ENCODE peak calls at places on chromosome 11, in six cellular contexts. L is AG20443; N is pons; D is T1000; Y is psoas muscle; G is stimulated activated naive CD4-positive, alpha-beta T cell. E is an unnamed sample.
A peak's percentile ranks its signal among the peaks of the same experiment; 100 is the strongest.

GRCh38 chr11:13160745-13161144 is 116.8 kb upstream of the BMAL1 start:
- DNase-seq in L (no peak), N (no peak), D (no peak), Y (no peak), G (no peak), E (no peak)

GRCh38 chr11:33214187-33214586 is 43.0 kb upstream of the HIPK3 start:
- DNase-seq in L (peak; percentile 32), N (no peak), D (no peak), Y (no peak), G (no peak), E (no peak)

GRCh38 chr11:110896358-110896757 is 184.1 kb upstream of the ARHGAP20 start:
- DNase-seq in L (peak; percentile 76), N (no peak), D (no peak), Y (no peak), G (no peak), E (peak; percentile 77)

GRCh38 chr11:46277313-46277622 is 194 bp upstream of the CREB3L1 start:
- DNase-seq in L (peak; percentile 86), N (no peak), D (no peak), Y (no peak), G (no peak), E (peak; percentile 82)

GRCh38 chr11:99068832-99069231 is 48.1 kb downstream of the CNTN5 start:
- DNase-seq in L (no peak), N (no peak), D (no peak), Y (no peak), G (no peak), E (no peak)

GRCh38 chr11:3148990-3149851 is 15.9 kb downstream of the OSBPL5 start:
- DNase-seq in L (no peak), N (no peak), D (no peak), Y (no peak), G (no peak), E (no peak)

GRCh38 chr11:121328213-121328966 is 35.8 kb downstream of the SC5D start:
- DNase-seq in L (no peak), N (no peak), D (no peak), Y (no peak), G (peak; percentile 68), E (no peak)

GRCh38 chr11:132866783-132867545 is 665.3 kb downstream of the OPCML start:
- DNase-seq in L (peak; percentile 39), N (no peak), D (no peak), Y (no peak), G (no peak), E (no peak)

GRCh38 chr11:131530411-131530810 is 160.0 kb downstream of the NTM start:
- DNase-seq in L (no peak), N (peak; percentile 96), D (no peak), Y (no peak), G (no peak), E (no peak)

GRCh38 chr11:75384438-75385080 is 14.8 kb upstream of the RPS3 start:
- DNase-seq in L (peak; percentile 90), N (peak; percentile 74), D (peak; percentile 60), Y (peak; percentile 75), G (peak; percentile 79), E (peak; percentile 69)

GRCh38 chr11:44709281-44709562 is 17.5 kb upstream of the TSPAN18 start:
- DNase-seq in L (no peak), N (no peak), D (no peak), Y (no peak), G (no peak), E (peak; percentile 32)

GRCh38 chr11:10505278-10506012 is 35.5 kb downstream of the RNF141 start:
- DNase-seq in L (no peak), N (no peak), D (no peak), Y (no peak), G (no peak), E (no peak)

GRCh38 chr11:117498791-117499190 is 171.1 kb downstream of the CEP164 start:
- DNase-seq in L (no peak), N (no peak), D (no peak), Y (no peak), G (no peak), E (no peak)

GRCh38 chr11:64298966-64299846 is 952 bp upstream of the CATSPERZ start:
- DNase-seq in L (peak; percentile 68), N (no peak), D (no peak), Y (peak; percentile 73), G (no peak), E (peak; percentile 24)

GRCh38 chr11:127864861-127865260 is 722.5 kb downstream of the ETS1 start:
- DNase-seq in L (no peak), N (no peak), D (no peak), Y (no peak), G (no peak), E (no peak)

GRCh38 chr11:120714448-120714847 is 202.9 kb downstream of the GRIK4 start:
- DNase-seq in L (no peak), N (no peak), D (no peak), Y (no peak), G (no peak), E (peak; percentile 16)

GRCh38 chr11:9206496-9206895 is 58.7 kb downstream of the DENND5A start:
- DNase-seq in L (peak; percentile 67), N (no peak), D (no peak), Y (no peak), G (no peak), E (peak; percentile 65)

GRCh38 chr11:2213384-2213842 is 41.8 kb upstream of the TH start:
- DNase-seq in L (no peak), N (peak; percentile 20), D (no peak), Y (peak; percentile 15), G (peak; percentile 14), E (no peak)

GRCh38 chr11:95296165-95296564 is 65.2 kb upstream of the SESN3 start:
- DNase-seq in L (no peak), N (peak; percentile 31), D (no peak), Y (no peak), G (no peak), E (no peak)

GRCh38 chr11:13183094-13183825 is 94.3 kb upstream of the BMAL1 start:
- DNase-seq in L (peak; percentile 53), N (peak; percentile 58), D (no peak), Y (no peak), G (peak; percentile 0), E (peak; percentile 54)

GRCh38 chr11:13784848-13785247 is 116.4 kb downstream of the FAR1 start:
- DNase-seq in L (no peak), N (peak; percentile 50), D (no peak), Y (no peak), G (no peak), E (no peak)

GRCh38 chr11:111729441-111729840 is 36.7 kb downstream of the PPP2R1B start:
- DNase-seq in L (no peak), N (peak; percentile 70), D (no peak), Y (no peak), G (no peak), E (no peak)

GRCh38 chr11:32318071-32318815 is 117.1 kb downstream of the WT1 start:
- DNase-seq in L (no peak), N (no peak), D (no peak), Y (no peak), G (no peak), E (no peak)

GRCh38 chr11:121351089-121351488 is 58.5 kb downstream of the SC5D start:
- DNase-seq in L (no peak), N (no peak), D (no peak), Y (no peak), G (no peak), E (no peak)

GRCh38 chr11:64520013-64520412 is 71.0 kb upstream of the SLC22A12 start:
- DNase-seq in L (no peak), N (no peak), D (no peak), Y (no peak), G (no peak), E (no peak)

GRCh38 chr11:73982990-73983763 is 534 bp upstream of the UCP2 start:
- DNase-seq in L (peak; percentile 98), N (peak; percentile 94), D (peak; percentile 85), Y (peak; percentile 94), G (peak; percentile 92), E (peak; percentile 92)

GRCh38 chr11:57484141-57484710 is 23.9 kb downstream of the RTN4RL2 start:
- DNase-seq in L (no peak), N (no peak), D (no peak), Y (no peak), G (no peak), E (no peak)

GRCh38 chr11:34840736-34841386 is 75.3 kb downstream of the APIP start:
- DNase-seq in L (peak; percentile 31), N (no peak), D (no peak), Y (no peak), G (peak; percentile 5), E (peak; percentile 30)

GRCh38 chr11:22923561-22923960 is 63.3 kb upstream of the CCDC179 start:
- DNase-seq in L (no peak), N (no peak), D (no peak), Y (no peak), G (no peak), E (no peak)